ENCODE peak calls at places on chromosomes 5 and 9, in seven cellular contexts. X is fibroblast of pulmonary artery, B is fibroblast of mammary gland, C is tibial artery, Z is brain microvascular endothelial cell, D is OCI-LY7, Y is heart right ventricle. M is an unnamed sample.
A peak's percentile ranks its signal among the peaks of the same experiment; 100 is the strongest.

GRCh38 chr5:122183795-122184185 is 54.4 kb downstream of the ZNF474 start:
- DNase-seq in X (no peak), B (no peak), C (no peak), Z (no peak), D (no peak), Y (no peak), M (no peak)

GRCh38 chr9:89502038-89502601 is 4.2 kb upstream of the SEMA4D start:
- DNase-seq in X (no peak), B (no peak), C (no peak), Z (no peak), D (no peak), Y (no peak), M (no peak)

GRCh38 chr5:148162038-148162437 is 6.3 kb upstream of the SPINK14 start:
- DNase-seq in X (no peak), B (no peak), C (no peak), Z (no peak), D (no peak), Y (no peak), M (no peak)

GRCh38 chr5:133853972-133854371 is 114.5 kb downstream of the C5orf15 start:
- DNase-seq in X (no peak), B (no peak), C (no peak), Z (no peak), D (no peak), Y (no peak), M (no peak)

GRCh38 chr5:18789216-18789615 is 1155.0 kb downstream of the TAF11L14 start:
- DNase-seq in X (no peak), B (no peak), C (no peak), Z (no peak), D (no peak), Y (no peak), M (no peak)

GRCh38 chr9:128152133-128152780 is 3.0 kb downstream of the LCN2 start:
- DNase-seq in X (no peak), B (no peak), C (peak; percentile 55), Z (no peak), D (no peak), Y (peak; percentile 2), M (no peak)

GRCh38 chr5:179294891-179295777 is 50.1 kb downstream of the ADAMTS2 start:
- DNase-seq in X (peak; percentile 54), B (peak; percentile 63), C (peak; percentile 83), Z (no peak), D (no peak), Y (peak; percentile 39), M (no peak)

GRCh38 chr9:1096155-1096964 is 46.2 kb downstream of the DMRT2 start:
- DNase-seq in X (no peak), B (no peak), C (no peak), Z (no peak), D (no peak), Y (no peak), M (no peak)

GRCh38 chr9:116933251-116933650 is 246.1 kb downstream of the TRIM32 start:
- DNase-seq in X (no peak), B (no peak), C (no peak), Z (no peak), D (no peak), Y (no peak), M (no peak)

GRCh38 chr5:95035891-95036675 is 248.8 kb downstream of the MCTP1 start:
- DNase-seq in X (no peak), B (peak; percentile 16), C (no peak), Z (no peak), D (no peak), Y (no peak), M (no peak)

GRCh38 chr9:134601764-134602163 is 39.8 kb upstream of the COL5A1 start:
- DNase-seq in X (peak; percentile 30), B (peak; percentile 54), C (no peak), Z (no peak), D (no peak), Y (no peak), M (no peak)

GRCh38 chr5:79173626-79174025 is 62.0 kb downstream of the BHMT start:
- DNase-seq in X (no peak), B (no peak), C (no peak), Z (no peak), D (no peak), Y (no peak), M (no peak)

GRCh38 chr5:16508730-16509531 is 43.3 kb upstream of the ZNF622 start:
- DNase-seq in X (no peak), B (peak; percentile 4), C (peak; percentile 71), Z (no peak), D (no peak), Y (peak; percentile 75), M (no peak)

DNA sequence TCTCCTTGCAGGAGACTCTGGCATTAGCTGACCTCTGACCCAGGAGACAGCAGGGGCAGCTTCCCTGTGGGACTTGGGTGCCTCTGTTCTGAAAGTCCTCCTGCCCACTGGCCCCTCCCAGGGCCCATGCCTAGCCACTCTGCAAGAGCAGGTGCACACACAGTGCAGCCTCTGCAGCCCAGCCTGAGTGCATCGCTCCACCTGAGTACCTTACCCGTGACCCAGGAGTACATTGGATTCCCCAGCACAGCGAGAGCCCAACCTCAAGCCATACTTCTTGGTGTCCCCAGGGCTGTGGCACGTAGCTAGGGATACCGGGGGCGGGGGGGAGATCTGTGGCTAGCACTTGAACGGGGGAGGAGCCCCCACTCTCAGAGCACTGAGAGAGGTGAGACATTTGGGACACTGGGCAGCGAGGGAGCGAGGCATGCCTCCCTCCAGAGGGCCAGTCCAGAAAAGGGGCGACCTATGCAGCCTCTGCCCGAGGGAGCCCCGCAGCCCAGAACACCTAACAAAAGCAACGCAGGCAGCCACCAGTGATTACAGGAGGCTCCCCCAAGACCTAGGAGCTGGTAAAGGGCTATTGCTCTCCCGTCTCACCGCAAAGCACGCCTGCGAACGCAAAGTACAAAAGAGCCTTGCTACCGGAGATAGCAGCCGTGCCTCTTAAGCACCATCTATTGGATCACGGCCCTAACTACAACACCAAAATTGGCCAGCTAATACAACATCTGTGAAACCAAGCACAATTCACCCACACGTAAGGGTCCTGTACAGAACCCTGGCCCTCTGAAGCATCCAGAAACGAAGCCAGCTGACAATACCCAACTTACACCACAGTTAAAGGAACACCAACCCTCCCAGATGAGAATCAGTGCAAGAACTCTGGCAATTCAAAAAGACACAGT is 826 bp upstream of the PRDM9 start:
- DNase-seq in X (peak; percentile 64), B (peak; percentile 39), C (no peak), Z (no peak), D (no peak), Y (no peak), M (no peak)
- TF ChIP-seq CTCF in X (peak; percentile 40), B (peak; percentile 23), C (no peak), Z (no peak), D (no peak), Y (no peak), M (peak; percentile 40)

GRCh38 chr9:109182940-109183798 is 16.1 kb upstream of the FRRS1L start:
- DNase-seq in X (peak; percentile 30), B (peak; percentile 24), C (no peak), Z (peak; percentile 15), D (peak; percentile 13), Y (no peak), M (no peak)
- TF ChIP-seq CTCF in X (peak; percentile 60), B (peak; percentile 59), C (no peak), Z (peak; percentile 79), D (peak; percentile 55), Y (peak; percentile 31), M (peak; percentile 52)

DNA sequence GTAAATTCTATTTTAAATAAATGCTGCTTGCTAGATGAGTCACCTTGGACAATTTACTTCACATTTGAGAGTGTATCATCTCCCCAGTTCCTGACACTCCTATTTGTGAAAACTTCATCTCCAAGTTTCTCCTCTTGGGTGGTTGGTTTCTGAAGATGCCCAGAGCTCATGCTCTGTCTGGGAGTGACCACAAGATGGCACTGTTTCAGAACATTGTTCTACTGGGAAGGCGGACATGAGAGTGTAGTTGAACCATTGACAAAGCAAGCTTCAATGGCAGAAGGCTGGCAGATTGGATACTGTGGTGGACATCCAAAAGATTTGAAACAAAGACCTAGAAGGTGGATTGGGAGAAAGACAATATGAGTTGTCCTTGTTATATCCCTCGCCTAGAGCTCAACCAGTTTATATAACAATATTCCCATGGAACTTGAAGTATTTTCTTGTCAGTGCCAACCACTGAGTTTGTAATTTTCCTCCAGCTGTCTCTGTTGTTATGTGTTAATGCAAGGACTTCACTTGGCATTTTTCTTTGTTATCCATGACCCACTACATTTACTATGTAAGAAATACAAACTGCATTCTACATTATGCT is 234.3 kb upstream of the ANKH start:
- DNase-seq in X (peak; percentile 76), B (peak; percentile 61), C (peak; percentile 64), Z (peak; percentile 47), D (peak; percentile 54), Y (no peak), M (peak; percentile 12)
- TF ChIP-seq CTCF in X (peak; percentile 91), B (peak; percentile 80), C (peak; percentile 65), Z (peak; percentile 92), D (peak; percentile 89), Y (peak; percentile 80), M (peak; percentile 80)

GRCh38 chr9:120787906-120788305 is 5.3 kb downstream of the FBXW2 start:
- DNase-seq in X (no peak), B (no peak), C (no peak), Z (no peak), D (no peak), Y (no peak), M (no peak)

GRCh38 chr9:120791161-120791560 is 2.1 kb downstream of the FBXW2 start:
- DNase-seq in X (peak; percentile 43), B (peak; percentile 22), C (no peak), Z (no peak), D (no peak), Y (no peak), M (no peak)

GRCh38 chr9:120792898-120793765 is at the start of gene FBXW2:
- DNase-seq in X (peak; percentile 92), B (peak; percentile 85), C (peak; percentile 94), Z (peak; percentile 79), D (peak; percentile 93), Y (peak; percentile 93), M (peak; percentile 86)
- TF ChIP-seq CTCF in X (no peak), B (no peak), C (peak; percentile 43), Z (no peak), D (no peak), Y (no peak), M (peak; percentile 7)

M was measured in progenitor cell of endocrine pancreas.